ENCODE peak calls at places on chromosomes 3 and 15, in six cellular contexts. One of them, this sample, is unnamed.

GRCh38 chr15:92091155-92091734 is 237.7 kb downstream of the SLCO3A1 start:
- DNase-seq in A549: peak
- DNase-seq in caudate nucleus: no peak
- DNase-seq in substantia nigra: no peak
- DNase-seq in mammary epithelial cell: peak
- DNase-seq in aorta: no peak
- DNase-seq in this sample: peak

GRCh38 chr15:65382146-65382491 is 4.3 kb upstream of the IGDCC3 start:
- DNase-seq in caudate nucleus: no peak
- DNase-seq in A549: no peak
- DNase-seq in mammary epithelial cell: no peak
- DNase-seq in aorta: no peak
- DNase-seq in substantia nigra: no peak
- DNase-seq in this sample: no peak

GRCh38 chr3:151992326-151993041 is 119.0 kb downstream of the SUCNR1 start:
- DNase-seq in substantia nigra: no peak
- DNase-seq in caudate nucleus: no peak
- DNase-seq in mammary epithelial cell: no peak
- DNase-seq in A549: no peak
- DNase-seq in aorta: no peak
- DNase-seq in this sample: no peak

GRCh38 chr3:36219398-36219797 is 160.9 kb upstream of the STAC start:
- DNase-seq in A549: no peak
- DNase-seq in substantia nigra: no peak
- DNase-seq in caudate nucleus: no peak
- DNase-seq in mammary epithelial cell: peak
- DNase-seq in aorta: no peak
- DNase-seq in this sample: no peak

GRCh38 chr15:83380682-83381081 is 66.5 kb upstream of the SH3GL3 start:
- DNase-seq in mammary epithelial cell: peak
- DNase-seq in caudate nucleus: no peak
- DNase-seq in substantia nigra: no peak
- DNase-seq in aorta: no peak
- DNase-seq in A549: peak
- DNase-seq in this sample: peak

GRCh38 chr3:129663045-129663446 is 56.6 kb upstream of the PLXND1 start:
- DNase-seq in aorta: no peak
- DNase-seq in caudate nucleus: no peak
- DNase-seq in substantia nigra: no peak
- DNase-seq in A549: peak
- DNase-seq in mammary epithelial cell: peak
- DNase-seq in this sample: no peak

GRCh38 chr3:192802957-192803899 is 75.9 kb upstream of the FGF12 start:
- DNase-seq in substantia nigra: no peak
- DNase-seq in caudate nucleus: no peak
- DNase-seq in mammary epithelial cell: no peak
- DNase-seq in A549: peak
- DNase-seq in aorta: no peak
- DNase-seq in this sample: no peak

GRCh38 chr15:52368402-52368801 is 72.8 kb upstream of the MYO5C start:
- DNase-seq in caudate nucleus: no peak
- DNase-seq in mammary epithelial cell: no peak
- DNase-seq in substantia nigra: no peak
- DNase-seq in A549: no peak
- DNase-seq in aorta: no peak
- DNase-seq in this sample: no peak

GRCh38 chr15:69802432-69802831 is 295.3 kb downstream of the TLE3 start:
- DNase-seq in caudate nucleus: no peak
- DNase-seq in A549: no peak
- DNase-seq in mammary epithelial cell: no peak
- DNase-seq in aorta: peak
- DNase-seq in substantia nigra: no peak
- DNase-seq in this sample: peak

GRCh38 chr15:45913451-45913850 is 278.6 kb downstream of the SQOR start:
- DNase-seq in A549: no peak
- DNase-seq in caudate nucleus: no peak
- DNase-seq in aorta: no peak
- DNase-seq in mammary epithelial cell: no peak
- DNase-seq in substantia nigra: no peak
- DNase-seq in this sample: no peak

GRCh38 chr3:188212308-188212969 is 58.5 kb downstream of the LPP start:
- DNase-seq in mammary epithelial cell: no peak
- DNase-seq in aorta: peak
- DNase-seq in caudate nucleus: no peak
- DNase-seq in substantia nigra: no peak
- DNase-seq in A549: peak
- DNase-seq in this sample: no peak

GRCh38 chr15:37758412-37758811 is 176.0 kb upstream of the TMCO5A start:
- DNase-seq in aorta: no peak
- DNase-seq in mammary epithelial cell: no peak
- DNase-seq in A549: no peak
- DNase-seq in caudate nucleus: no peak
- DNase-seq in substantia nigra: no peak
- DNase-seq in this sample: no peak

GRCh38 chr3:85007195-85008094 is 48.7 kb downstream of the CADM2 start:
- DNase-seq in caudate nucleus: no peak
- DNase-seq in A549: peak
- DNase-seq in substantia nigra: no peak
- DNase-seq in mammary epithelial cell: no peak
- DNase-seq in aorta: no peak
- DNase-seq in this sample: no peak

GRCh38 chr3:64022451-64023186 is 675 bp downstream of the PSMD6 start:
- DNase-seq in substantia nigra: no peak
- DNase-seq in caudate nucleus: no peak
- DNase-seq in aorta: no peak
- DNase-seq in A549: no peak
- DNase-seq in mammary epithelial cell: peak
- DNase-seq in this sample: no peak

GRCh38 chr3:147419062-147419701 is 10.0 kb downstream of the ZIC1 start:
- DNase-seq in mammary epithelial cell: no peak
- DNase-seq in aorta: peak
- DNase-seq in substantia nigra: peak
- DNase-seq in caudate nucleus: no peak
- DNase-seq in A549: no peak
- DNase-seq in this sample: no peak

GRCh38 chr15:66638377-66638776 is 63.7 kb upstream of the SMAD6 start:
- DNase-seq in substantia nigra: no peak
- DNase-seq in mammary epithelial cell: no peak
- DNase-seq in caudate nucleus: no peak
- DNase-seq in A549: no peak
- DNase-seq in aorta: no peak
- DNase-seq in this sample: no peak

GRCh38 chr3:112670824-112671223 is 29.9 kb upstream of the CCDC80 start:
- DNase-seq in caudate nucleus: no peak
- DNase-seq in A549: no peak
- DNase-seq in aorta: no peak
- DNase-seq in mammary epithelial cell: no peak
- DNase-seq in substantia nigra: no peak
- DNase-seq in this sample: no peak

GRCh38 chr15:60350121-60350520 is 47.7 kb downstream of the ANXA2 start:
- DNase-seq in caudate nucleus: no peak
- DNase-seq in substantia nigra: no peak
- DNase-seq in A549: peak
- DNase-seq in aorta: no peak
- DNase-seq in mammary epithelial cell: peak
- DNase-seq in this sample: no peak

GRCh38 chr15:66766282-66767228 is 64.5 kb downstream of the SMAD6 start:
- DNase-seq in caudate nucleus: no peak
- DNase-seq in mammary epithelial cell: peak
- DNase-seq in substantia nigra: no peak
- DNase-seq in A549: peak
- DNase-seq in aorta: peak
- DNase-seq in this sample: peak

GRCh38 chr3:15427981-15428380 is 583 bp downstream of the EAF1 start:
- DNase-seq in aorta: no peak
- DNase-seq in substantia nigra: no peak
- DNase-seq in caudate nucleus: no peak
- DNase-seq in A549: no peak
- DNase-seq in mammary epithelial cell: no peak
- DNase-seq in this sample: no peak

GRCh38 chr3:3552741-3553140 is 246.5 kb upstream of the LRRN1 start:
- DNase-seq in substantia nigra: no peak
- DNase-seq in mammary epithelial cell: peak
- DNase-seq in aorta: no peak
- DNase-seq in A549: no peak
- DNase-seq in caudate nucleus: no peak
- DNase-seq in this sample: no peak

GRCh38 chr3:25540187-25540765 is 112.2 kb downstream of the RARB start:
- DNase-seq in caudate nucleus: no peak
- DNase-seq in substantia nigra: no peak
- DNase-seq in aorta: no peak
- DNase-seq in A549: no peak
- DNase-seq in mammary epithelial cell: no peak
- DNase-seq in this sample: no peak

GRCh38 chr15:74408815-74409214 is 24.9 kb downstream of the SEMA7A start:
- DNase-seq in aorta: no peak
- DNase-seq in caudate nucleus: no peak
- DNase-seq in A549: no peak
- DNase-seq in mammary epithelial cell: no peak
- DNase-seq in substantia nigra: no peak
- DNase-seq in this sample: no peak
- H3K27ac ChIP-seq in aorta: no peak
- H3K27ac ChIP-seq in caudate nucleus: no peak
- H3K27ac ChIP-seq in A549: no peak
- H3K27ac ChIP-seq in mammary epithelial cell: no peak
- H3K27ac ChIP-seq in substantia nigra: no peak
- H3K27ac ChIP-seq in this sample: no peak

GRCh38 chr3:42914771-42915515 is 9.0 kb downstream of the ZNF662 start:
- DNase-seq in A549: peak
- DNase-seq in aorta: no peak
- DNase-seq in substantia nigra: no peak
- DNase-seq in mammary epithelial cell: no peak
- DNase-seq in caudate nucleus: no peak
- DNase-seq in this sample: no peak
- H3K27ac ChIP-seq in A549: no peak
- H3K27ac ChIP-seq in aorta: no peak
- H3K27ac ChIP-seq in substantia nigra: no peak
- H3K27ac ChIP-seq in mammary epithelial cell: no peak
- H3K27ac ChIP-seq in caudate nucleus: no peak
- H3K27ac ChIP-seq in this sample: no peak

DNA sequence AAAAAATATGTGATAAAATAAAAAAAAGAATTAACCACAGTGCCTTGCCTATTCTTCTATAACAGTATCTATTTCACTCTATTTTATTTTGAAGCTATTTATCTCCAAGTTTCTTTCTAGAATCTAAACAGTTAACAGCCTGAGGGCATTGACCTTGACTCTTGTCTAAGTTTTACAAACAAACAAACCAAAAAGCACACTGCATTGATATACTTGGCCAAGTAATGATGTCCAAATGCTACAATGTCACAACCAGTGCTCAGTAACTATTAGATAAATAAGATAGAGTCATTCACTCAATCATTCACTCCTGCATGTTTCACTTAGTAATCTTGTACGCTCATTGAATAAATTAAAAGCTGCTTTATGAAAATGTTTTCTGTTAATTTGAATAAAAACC is 386.5 kb downstream of the TIGIT start:
- DNase-seq in caudate nucleus: no peak
- DNase-seq in A549: no peak
- DNase-seq in aorta: no peak
- DNase-seq in mammary epithelial cell: no peak
- DNase-seq in substantia nigra: no peak
- DNase-seq in this sample: no peak
- H3K27ac ChIP-seq in caudate nucleus: no peak
- H3K27ac ChIP-seq in A549: no peak
- H3K27ac ChIP-seq in aorta: no peak
- H3K27ac ChIP-seq in mammary epithelial cell: no peak
- H3K27ac ChIP-seq in substantia nigra: no peak
- H3K27ac ChIP-seq in this sample: no peak

GRCh38 chr3:13714251-13714916 is 165.5 kb downstream of the FBLN2 start:
- DNase-seq in substantia nigra: no peak
- DNase-seq in mammary epithelial cell: no peak
- DNase-seq in caudate nucleus: no peak
- DNase-seq in aorta: peak
- DNase-seq in A549: no peak
- DNase-seq in this sample: peak
- H3K27ac ChIP-seq in substantia nigra: no peak
- H3K27ac ChIP-seq in mammary epithelial cell: no peak
- H3K27ac ChIP-seq in caudate nucleus: no peak
- H3K27ac ChIP-seq in aorta: no peak
- H3K27ac ChIP-seq in A549: no peak
- H3K27ac ChIP-seq in this sample: no peak

DNA sequence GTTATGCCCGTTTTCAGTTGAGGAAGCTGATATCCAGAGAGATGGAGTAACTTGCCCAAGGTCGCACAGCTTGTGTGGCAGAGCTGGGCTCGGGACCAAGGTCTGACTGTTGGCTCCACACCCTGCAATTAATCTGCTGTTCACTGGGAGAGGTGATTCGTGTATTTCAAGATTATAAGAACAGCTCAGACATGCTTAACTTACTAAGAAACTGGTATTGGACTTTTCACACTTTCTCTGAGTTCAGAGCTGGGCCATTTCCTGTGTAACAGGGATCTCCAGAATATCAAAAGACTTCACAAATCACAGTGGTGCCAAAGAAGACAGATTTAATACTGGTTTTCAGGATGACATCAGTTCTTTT is 156.8 kb upstream of the UBE2E1 start:
- DNase-seq in substantia nigra: no peak
- DNase-seq in caudate nucleus: no peak
- DNase-seq in A549: no peak
- DNase-seq in aorta: no peak
- DNase-seq in mammary epithelial cell: peak
- DNase-seq in this sample: no peak
- H3K27ac ChIP-seq in substantia nigra: no peak
- H3K27ac ChIP-seq in caudate nucleus: no peak
- H3K27ac ChIP-seq in A549: peak
- H3K27ac ChIP-seq in aorta: no peak
- H3K27ac ChIP-seq in mammary epithelial cell: no peak
- H3K27ac ChIP-seq in this sample: no peak

GRCh38 chr3:57942872-57943283 is 65.3 kb upstream of the FLNB start:
- DNase-seq in caudate nucleus: no peak
- DNase-seq in mammary epithelial cell: no peak
- DNase-seq in aorta: no peak
- DNase-seq in A549: no peak
- DNase-seq in substantia nigra: no peak
- DNase-seq in this sample: no peak
- H3K27ac ChIP-seq in caudate nucleus: no peak
- H3K27ac ChIP-seq in mammary epithelial cell: no peak
- H3K27ac ChIP-seq in aorta: peak
- H3K27ac ChIP-seq in A549: no peak
- H3K27ac ChIP-seq in substantia nigra: no peak
- H3K27ac ChIP-seq in this sample: no peak

This sample was measured in upper lobe of right lung.